ENCODE peak calls at places on chromosomes 12 and 14, in six cellular contexts. One of them, this sample, is unnamed.

GRCh38 chr14:33933386-33933934 is 17.4 kb downstream of the EGLN3 start:
- DNase-seq in A549: no peak
- DNase-seq in uterus: no peak
- DNase-seq in mammary epithelial cell: no peak
- DNase-seq in WERI-Rb-1: no peak
- DNase-seq in lung: no peak
- DNase-seq in this sample: no peak

GRCh38 chr12:56160160-56160763 is 2.1 kb downstream of the MYL6 start:
- DNase-seq in A549: no peak
- DNase-seq in uterus: no peak
- DNase-seq in mammary epithelial cell: peak
- DNase-seq in WERI-Rb-1: no peak
- DNase-seq in lung: no peak
- DNase-seq in this sample: no peak

GRCh38 chr12:114799574-114800487 is 115.9 kb upstream of the TBX3 start:
- DNase-seq in A549: peak
- DNase-seq in uterus: no peak
- DNase-seq in mammary epithelial cell: no peak
- DNase-seq in WERI-Rb-1: no peak
- DNase-seq in lung: no peak
- DNase-seq in this sample: no peak

GRCh38 chr12:103140217-103140616 is 182.7 kb downstream of the ASCL1 start:
- DNase-seq in A549: no peak
- DNase-seq in uterus: no peak
- DNase-seq in mammary epithelial cell: no peak
- DNase-seq in WERI-Rb-1: no peak
- DNase-seq in lung: no peak
- DNase-seq in this sample: no peak

GRCh38 chr12:101713059-101713682 is 15.7 kb downstream of the CHPT1 start:
- DNase-seq in A549: no peak
- DNase-seq in uterus: no peak
- DNase-seq in mammary epithelial cell: no peak
- DNase-seq in WERI-Rb-1: no peak
- DNase-seq in lung: no peak
- DNase-seq in this sample: no peak

GRCh38 chr12:104863549-104863948 is 94.5 kb downstream of the SLC41A2 start:
- DNase-seq in A549: no peak
- DNase-seq in uterus: no peak
- DNase-seq in mammary epithelial cell: peak
- DNase-seq in WERI-Rb-1: no peak
- DNase-seq in lung: no peak
- DNase-seq in this sample: no peak

GRCh38 chr14:61253064-61253753 is 27.9 kb downstream of the TMEM30B start:
- DNase-seq in A549: no peak
- DNase-seq in uterus: no peak
- DNase-seq in mammary epithelial cell: no peak
- DNase-seq in WERI-Rb-1: no peak
- DNase-seq in lung: no peak
- DNase-seq in this sample: no peak

GRCh38 chr12:76942276-76942675 is 63.5 kb upstream of the CSRP2 start:
- DNase-seq in A549: no peak
- DNase-seq in uterus: no peak
- DNase-seq in mammary epithelial cell: peak
- DNase-seq in WERI-Rb-1: no peak
- DNase-seq in lung: no peak
- DNase-seq in this sample: no peak

DNA sequence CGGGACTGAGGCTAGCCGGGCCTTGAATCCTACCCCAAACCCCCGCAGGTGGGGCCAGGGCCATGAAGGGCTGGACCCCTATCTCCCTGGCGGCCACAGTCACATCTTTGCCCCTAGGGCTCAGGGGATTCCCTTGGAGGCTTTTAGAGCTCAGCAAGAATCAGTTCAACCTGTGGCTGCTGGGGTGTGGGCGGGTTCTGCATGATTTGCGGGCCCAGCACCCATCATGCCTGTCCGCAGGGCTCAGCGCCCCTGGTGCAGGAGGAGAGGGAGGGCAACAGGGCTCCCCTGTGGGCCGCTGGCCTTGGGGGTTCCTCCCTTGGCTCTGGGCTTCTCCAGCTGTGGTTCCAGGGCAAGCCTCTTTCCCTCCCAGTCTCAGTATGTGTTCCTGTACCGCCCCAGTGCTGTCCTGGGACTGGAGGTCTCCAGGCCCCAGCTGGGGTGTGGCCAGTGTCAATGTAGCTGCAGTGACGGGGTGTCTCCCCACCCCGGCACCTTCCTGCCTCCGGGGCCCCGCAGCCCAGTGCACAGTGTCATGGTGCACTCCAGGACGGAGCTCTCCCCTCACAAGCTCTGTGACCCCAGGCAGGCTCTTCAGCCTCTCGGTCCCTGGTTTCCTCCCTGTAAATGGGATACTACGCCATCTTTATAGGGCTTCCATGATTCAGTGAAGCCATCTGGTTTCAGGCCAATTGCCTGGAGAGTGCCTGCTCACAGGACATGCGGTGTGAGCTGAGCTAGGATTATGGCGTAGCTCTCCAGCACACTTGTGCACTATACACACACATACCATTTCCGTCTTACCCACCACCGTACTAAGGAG is 9.9 kb upstream of the LBHD2 start:
- DNase-seq in A549: peak
- DNase-seq in uterus: no peak
- DNase-seq in mammary epithelial cell: no peak
- DNase-seq in WERI-Rb-1: no peak
- DNase-seq in lung: no peak
- DNase-seq in this sample: peak
- H3K27ac ChIP-seq in A549: peak
- H3K27ac ChIP-seq in uterus: no peak
- H3K27ac ChIP-seq in mammary epithelial cell: no peak
- H3K27ac ChIP-seq in WERI-Rb-1: peak
- H3K27ac ChIP-seq in lung: peak
- H3K27ac ChIP-seq in this sample: no peak

GRCh38 chr14:100905166-100905565 is 1.6 kb upstream of the RTL1 start:
- DNase-seq in A549: no peak
- DNase-seq in uterus: no peak
- DNase-seq in mammary epithelial cell: no peak
- DNase-seq in WERI-Rb-1: no peak
- DNase-seq in lung: no peak
- DNase-seq in this sample: no peak

GRCh38 chr14:100902295-100902694 is 1.2 kb downstream of the RTL1 start:
- DNase-seq in A549: peak
- DNase-seq in uterus: no peak
- DNase-seq in mammary epithelial cell: no peak
- DNase-seq in WERI-Rb-1: no peak
- DNase-seq in lung: peak
- DNase-seq in this sample: no peak

GRCh38 chr14:100904307-100905019 is 941 bp upstream of the RTL1 start:
- DNase-seq in A549: peak
- DNase-seq in uterus: no peak
- DNase-seq in mammary epithelial cell: no peak
- DNase-seq in WERI-Rb-1: no peak
- DNase-seq in lung: peak
- DNase-seq in this sample: no peak

GRCh38 chr14:100902792-100903191 is 730 bp downstream of the RTL1 start:
- DNase-seq in A549: no peak
- DNase-seq in uterus: no peak
- DNase-seq in mammary epithelial cell: no peak
- DNase-seq in WERI-Rb-1: no peak
- DNase-seq in lung: peak
- DNase-seq in this sample: no peak

GRCh38 chr14:100903672-100904185 is at the start of gene RTL1:
- DNase-seq in A549: no peak
- DNase-seq in uterus: no peak
- DNase-seq in mammary epithelial cell: no peak
- DNase-seq in WERI-Rb-1: no peak
- DNase-seq in lung: peak
- DNase-seq in this sample: no peak
- H3K27ac ChIP-seq in A549: peak
- H3K27ac ChIP-seq in uterus: no peak
- H3K27ac ChIP-seq in mammary epithelial cell: no peak
- H3K27ac ChIP-seq in WERI-Rb-1: no peak
- H3K27ac ChIP-seq in lung: no peak
- H3K27ac ChIP-seq in this sample: no peak

GRCh38 chr12:45674583-45674982 is 54.9 kb upstream of the ARID2 start:
- DNase-seq in A549: peak
- DNase-seq in uterus: peak
- DNase-seq in mammary epithelial cell: peak
- DNase-seq in WERI-Rb-1: no peak
- DNase-seq in lung: peak
- DNase-seq in this sample: no peak
- H3K27ac ChIP-seq in A549: no peak
- H3K27ac ChIP-seq in uterus: peak
- H3K27ac ChIP-seq in mammary epithelial cell: no peak
- H3K27ac ChIP-seq in WERI-Rb-1: no peak
- H3K27ac ChIP-seq in lung: peak
- H3K27ac ChIP-seq in this sample: no peak

GRCh38 chr12:95940514-95940913 is 1.9 kb downstream of the CCDC38 start:
- DNase-seq in A549: no peak
- DNase-seq in uterus: no peak
- DNase-seq in mammary epithelial cell: no peak
- DNase-seq in WERI-Rb-1: no peak
- DNase-seq in lung: no peak
- DNase-seq in this sample: no peak

GRCh38 chr12:95944108-95944704 is 1.1 kb downstream of the AMDHD1 start:
- DNase-seq in A549: no peak
- DNase-seq in uterus: no peak
- DNase-seq in mammary epithelial cell: no peak
- DNase-seq in WERI-Rb-1: no peak
- DNase-seq in lung: no peak
- DNase-seq in this sample: no peak

GRCh38 chr12:95943231-95943842 is at the start of gene AMDHD1:
- DNase-seq in A549: peak
- DNase-seq in uterus: peak
- DNase-seq in mammary epithelial cell: peak
- DNase-seq in WERI-Rb-1: peak
- DNase-seq in lung: peak
- DNase-seq in this sample: no peak

GRCh38 chr12:95942106-95942531 is 295 bp downstream of the CCDC38 start:
- DNase-seq in A549: no peak
- DNase-seq in uterus: no peak
- DNase-seq in mammary epithelial cell: no peak
- DNase-seq in WERI-Rb-1: no peak
- DNase-seq in lung: no peak
- DNase-seq in this sample: no peak

GRCh38 chr12:95942532-95943230 is at the start of gene CCDC38:
- DNase-seq in A549: peak
- DNase-seq in uterus: peak
- DNase-seq in mammary epithelial cell: peak
- DNase-seq in WERI-Rb-1: peak
- DNase-seq in lung: peak
- DNase-seq in this sample: no peak
- H3K27ac ChIP-seq in A549: peak
- H3K27ac ChIP-seq in uterus: peak
- H3K27ac ChIP-seq in mammary epithelial cell: peak
- H3K27ac ChIP-seq in WERI-Rb-1: peak
- H3K27ac ChIP-seq in lung: no peak
- H3K27ac ChIP-seq in this sample: peak

GRCh38 chr12:42976620-42977019 is 387.1 kb upstream of the PRICKLE1 start:
- DNase-seq in A549: no peak
- DNase-seq in uterus: no peak
- DNase-seq in mammary epithelial cell: no peak
- DNase-seq in WERI-Rb-1: no peak
- DNase-seq in lung: no peak
- DNase-seq in this sample: no peak

GRCh38 chr12:42978718-42979117 is 389.2 kb upstream of the PRICKLE1 start:
- DNase-seq in A549: no peak
- DNase-seq in uterus: no peak
- DNase-seq in mammary epithelial cell: no peak
- DNase-seq in WERI-Rb-1: no peak
- DNase-seq in lung: no peak
- DNase-seq in this sample: no peak

GRCh38 chr12:42976122-42976521 is 386.6 kb upstream of the PRICKLE1 start:
- DNase-seq in A549: no peak
- DNase-seq in uterus: no peak
- DNase-seq in mammary epithelial cell: no peak
- DNase-seq in WERI-Rb-1: no peak
- DNase-seq in lung: no peak
- DNase-seq in this sample: no peak

GRCh38 chr12:42979746-42980145 is 390.2 kb upstream of the PRICKLE1 start:
- DNase-seq in A549: no peak
- DNase-seq in uterus: no peak
- DNase-seq in mammary epithelial cell: no peak
- DNase-seq in WERI-Rb-1: no peak
- DNase-seq in lung: no peak
- DNase-seq in this sample: no peak

DNA sequence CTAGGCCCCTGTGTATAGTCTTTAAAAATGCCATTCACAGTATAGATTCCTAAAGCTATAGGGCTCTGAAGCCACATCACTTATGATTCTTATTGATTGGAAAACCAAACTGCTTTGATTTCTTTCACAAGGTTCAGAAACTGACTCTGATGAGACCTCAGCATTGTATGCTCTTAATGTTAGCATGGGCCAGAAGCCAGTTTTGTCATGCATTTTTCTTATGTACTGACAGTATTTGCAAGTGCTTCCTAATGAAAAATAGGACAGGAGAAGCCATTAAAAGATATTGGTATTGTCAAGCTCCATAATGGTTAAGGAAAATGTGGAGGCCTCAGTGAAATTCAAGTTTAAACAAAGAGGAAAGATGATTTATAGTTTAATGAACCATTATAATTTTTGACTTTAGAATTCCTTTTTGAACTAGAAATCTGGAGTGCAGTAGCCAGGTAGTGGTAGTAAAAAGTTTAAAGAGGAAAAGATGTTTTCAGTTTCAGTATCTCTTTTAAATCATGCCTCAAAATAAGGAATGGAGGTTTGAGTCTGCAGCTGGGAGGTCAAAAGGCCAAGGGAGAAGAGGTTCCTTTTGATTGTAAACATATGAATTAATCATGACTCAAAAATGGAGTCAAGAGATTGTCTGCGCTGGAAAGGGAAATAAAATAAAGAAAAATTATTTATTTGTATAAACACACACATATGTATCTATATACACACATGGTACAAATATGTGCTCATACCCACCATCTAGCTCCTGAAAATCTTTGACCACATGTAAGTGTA is 388.1 kb upstream of the PRICKLE1 start:
- DNase-seq in A549: no peak
- DNase-seq in uterus: no peak
- DNase-seq in mammary epithelial cell: no peak
- DNase-seq in WERI-Rb-1: no peak
- DNase-seq in lung: no peak
- DNase-seq in this sample: no peak
- H3K27ac ChIP-seq in A549: no peak
- H3K27ac ChIP-seq in uterus: no peak
- H3K27ac ChIP-seq in mammary epithelial cell: no peak
- H3K27ac ChIP-seq in WERI-Rb-1: no peak
- H3K27ac ChIP-seq in lung: no peak
- H3K27ac ChIP-seq in this sample: no peak

This sample was measured in vagina.